ENCODE peak calls at places on chromosomes 3 and 15, in four cellular contexts. G is OCI-LY7, M is A549, R is dorsolateral prefrontal cortex. U is an unnamed sample.

GRCh38 chr3:195175076-195175475 is 95.9 kb downstream of the XXYLT1 start:
- DNase-seq in G (no peak), M (no peak), R (no peak), U (no peak)

GRCh38 chr3:55000546-55000945 is 72.7 kb upstream of the LRTM1 start:
- DNase-seq in G (no peak), M (peak), R (no peak), U (no peak)

GRCh38 chr3:57287205-57287604 is 5.3 kb downstream of the ASB14 start:
- DNase-seq in G (no peak), M (no peak), R (no peak), U (no peak)

GRCh38 chr15:58433597-58434333 is 2.0 kb downstream of the LIPC start:
- DNase-seq in G (no peak), M (no peak), R (no peak), U (no peak)

GRCh38 chr3:27556854-27557253 is 72.7 kb upstream of the SLC4A7 start:
- DNase-seq in G (no peak), M (no peak), R (no peak), U (no peak)

GRCh38 chr3:55519016-55519415 is 31.9 kb upstream of the WNT5A start:
- DNase-seq in G (no peak), M (no peak), R (no peak), U (no peak)

GRCh38 chr3:159082514-159082913 is 280.7 kb downstream of the MFSD1 start:
- DNase-seq in G (no peak), M (no peak), R (no peak), U (no peak)

GRCh38 chr3:182078314-182078713 is 366.6 kb downstream of the SOX2 start:
- DNase-seq in G (no peak), M (peak), R (no peak), U (no peak)

GRCh38 chr3:79167651-79168416 is 600.0 kb downstream of the ROBO1 start:
- DNase-seq in G (no peak), M (no peak), R (no peak), U (no peak)

GRCh38 chr3:184604956-184605290 is 43.3 kb downstream of the EPHB3 start:
- DNase-seq in G (no peak), M (no peak), R (no peak), U (no peak)

GRCh38 chr3:118817748-118818165 is 216.9 kb downstream of the IGSF11 start:
- DNase-seq in G (peak), M (peak), R (peak), U (no peak)

GRCh38 chr3:38541800-38542199 is 45.7 kb downstream of the EXOG start:
- DNase-seq in G (no peak), M (no peak), R (no peak), U (no peak)

GRCh38 chr3:60755094-60755493 is 496.2 kb downstream of the FHIT start:
- DNase-seq in G (no peak), M (peak), R (no peak), U (no peak)

GRCh38 chr3:19901337-19901736 is 32.7 kb downstream of the EFHB start:
- DNase-seq in G (no peak), M (no peak), R (no peak), U (no peak)

GRCh38 chr3:195105389-195105788 is 165.6 kb downstream of the XXYLT1 start:
- DNase-seq in G (no peak), M (no peak), R (no peak), U (peak)

GRCh38 chr3:146133436-146133835 is 27.5 kb downstream of the PLOD2 start:
- DNase-seq in G (no peak), M (no peak), R (no peak), U (no peak)

GRCh38 chr15:101058735-101059134 is 139.6 kb downstream of the LRRK1 start:
- DNase-seq in G (no peak), M (no peak), R (no peak), U (no peak)

GRCh38 chr3:107367353-107367752 is 9.9 kb upstream of the CCDC54 start:
- DNase-seq in G (peak), M (peak), R (no peak), U (no peak)

GRCh38 chr15:101266034-101266433 is 11.3 kb downstream of the SELENOS start:
- DNase-seq in G (no peak), M (no peak), R (peak), U (peak)

GRCh38 chr3:123783811-123784210 is 100.3 kb downstream of the MYLK start:
- DNase-seq in G (no peak), M (no peak), R (no peak), U (no peak)

GRCh38 chr3:52444860-52445793 is at the start of gene SEMA3G:
- DNase-seq in G (peak), M (peak), R (no peak), U (peak)
- H3K4me3 ChIP-seq in G (no peak), M (no peak), R (no peak), U (peak)

DNA sequence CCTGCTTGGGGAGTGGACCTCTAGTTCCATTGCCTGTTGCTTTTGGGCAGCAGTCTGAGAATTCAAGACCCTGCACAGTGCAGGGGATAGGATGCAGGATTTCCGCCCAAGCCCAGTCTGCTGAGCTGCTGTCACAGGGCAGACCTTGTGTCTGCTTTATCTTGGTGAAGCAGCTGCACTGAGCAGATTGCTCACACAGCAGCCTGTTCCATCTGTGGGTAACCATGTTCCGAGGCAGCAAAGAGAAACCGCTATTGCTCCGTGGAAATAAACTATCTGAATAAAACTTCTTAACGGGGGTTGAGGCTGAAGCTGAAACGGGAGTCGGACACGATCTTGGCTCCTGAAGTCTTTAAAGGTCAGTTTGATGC is 202.3 kb downstream of the AKAP13 start:
- DNase-seq in G (peak), M (no peak), R (no peak), U (peak)
- H3K4me3 ChIP-seq in G (peak), M (peak), R (peak), U (peak)

GRCh38 chr3:48013288-48013980 is 2.8 kb downstream of the MAP4 start:
- DNase-seq in G (no peak), M (no peak), R (no peak), U (no peak)
- H3K4me3 ChIP-seq in G (no peak), M (no peak), R (no peak), U (no peak)

GRCh38 chr3:4976109-4976508 is 3.1 kb upstream of the BHLHE40 start:
- DNase-seq in G (peak), M (peak), R (peak), U (peak)
- H3K4me3 ChIP-seq in G (no peak), M (no peak), R (no peak), U (no peak)

DNA sequence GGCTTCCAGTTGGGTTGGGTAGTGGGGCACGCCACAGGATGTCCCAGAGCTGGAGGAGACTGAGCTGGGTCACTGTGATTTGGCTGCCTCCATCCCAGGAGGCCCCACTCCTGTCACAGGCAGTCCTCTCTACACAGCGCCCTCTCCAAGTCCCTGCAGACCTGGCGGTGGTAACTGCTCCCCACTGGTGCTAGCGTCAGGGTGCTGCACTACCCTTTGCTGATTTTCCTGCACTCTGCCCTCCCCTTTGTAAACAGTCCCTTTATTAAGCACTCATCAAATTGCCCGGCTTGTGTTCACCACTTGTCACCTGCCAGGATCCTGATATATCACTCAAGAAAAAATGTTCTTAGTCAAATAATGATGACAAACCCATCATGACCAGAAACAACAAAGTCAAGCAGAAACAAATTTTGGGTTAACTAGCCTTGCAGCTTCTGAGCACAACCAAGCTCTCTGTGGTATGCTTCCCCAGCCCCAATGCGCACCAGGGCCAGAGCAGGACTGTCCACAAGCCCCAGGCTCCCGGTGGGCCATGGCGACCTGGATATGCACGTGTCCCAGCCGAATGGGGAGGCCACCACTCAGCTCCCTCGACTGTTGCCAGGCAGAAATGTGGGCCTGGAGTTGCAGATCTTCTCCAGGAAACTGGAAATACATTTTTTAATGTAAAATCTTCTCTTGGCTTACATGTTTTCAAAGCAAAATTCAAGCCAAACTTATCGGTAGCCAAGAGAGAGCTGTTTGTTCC is 24.6 kb downstream of the MEGF11 start:
- DNase-seq in G (no peak), M (no peak), R (no peak), U (no peak)
- H3K4me3 ChIP-seq in G (no peak), M (no peak), R (no peak), U (no peak)

GRCh38 chr15:90042766-90043525 is 41.8 kb downstream of the ZNF710 start:
- DNase-seq in G (no peak), M (no peak), R (no peak), U (no peak)

GRCh38 chr15:90046289-90046688 is 45.2 kb downstream of the ZNF710 start:
- DNase-seq in G (no peak), M (no peak), R (no peak), U (no peak)

GRCh38 chr15:90044191-90044590 is 43.1 kb downstream of the ZNF710 start:
- DNase-seq in G (no peak), M (no peak), R (no peak), U (no peak)

GRCh38 chr15:90044916-90045371 is 43.8 kb downstream of the ZNF710 start:
- DNase-seq in G (no peak), M (no peak), R (no peak), U (no peak)

DNA sequence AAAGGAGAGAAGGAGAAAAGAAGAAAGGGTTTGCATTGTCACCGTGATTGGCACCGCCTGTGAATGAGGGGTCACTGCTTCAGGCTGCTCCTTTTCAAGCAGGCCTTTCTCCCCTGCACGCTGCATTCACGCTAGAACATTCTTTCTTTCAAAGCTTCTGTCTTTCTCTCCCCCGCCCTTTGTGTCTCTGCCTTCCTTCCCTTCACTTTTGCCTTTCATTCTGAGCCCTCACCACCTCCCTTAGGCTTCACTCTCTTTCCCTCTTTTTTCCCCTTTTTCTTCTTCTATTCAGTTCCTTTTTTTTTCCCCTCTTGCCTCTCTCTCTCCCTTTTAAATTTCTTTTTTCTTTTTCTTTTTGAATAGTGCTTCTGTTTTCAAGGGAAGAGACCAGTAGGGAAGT is 42.5 kb downstream of the ZNF710 start:
- DNase-seq in G (no peak), M (no peak), R (no peak), U (no peak)
- H3K4me3 ChIP-seq in G (no peak), M (no peak), R (no peak), U (no peak)

GRCh38 chr15:70447511-70447910 is 315.8 kb downstream of the UACA start:
- DNase-seq in G (no peak), M (no peak), R (no peak), U (no peak)
- H3K4me3 ChIP-seq in G (no peak), M (no peak), R (no peak), U (no peak)

GRCh38 chr15:25933456-25934158 is 70.5 kb upstream of the ATP10A start:
- DNase-seq in G (peak), M (peak), R (peak), U (peak)
- H3K4me3 ChIP-seq in G (peak), M (peak), R (peak), U (peak)

DNA sequence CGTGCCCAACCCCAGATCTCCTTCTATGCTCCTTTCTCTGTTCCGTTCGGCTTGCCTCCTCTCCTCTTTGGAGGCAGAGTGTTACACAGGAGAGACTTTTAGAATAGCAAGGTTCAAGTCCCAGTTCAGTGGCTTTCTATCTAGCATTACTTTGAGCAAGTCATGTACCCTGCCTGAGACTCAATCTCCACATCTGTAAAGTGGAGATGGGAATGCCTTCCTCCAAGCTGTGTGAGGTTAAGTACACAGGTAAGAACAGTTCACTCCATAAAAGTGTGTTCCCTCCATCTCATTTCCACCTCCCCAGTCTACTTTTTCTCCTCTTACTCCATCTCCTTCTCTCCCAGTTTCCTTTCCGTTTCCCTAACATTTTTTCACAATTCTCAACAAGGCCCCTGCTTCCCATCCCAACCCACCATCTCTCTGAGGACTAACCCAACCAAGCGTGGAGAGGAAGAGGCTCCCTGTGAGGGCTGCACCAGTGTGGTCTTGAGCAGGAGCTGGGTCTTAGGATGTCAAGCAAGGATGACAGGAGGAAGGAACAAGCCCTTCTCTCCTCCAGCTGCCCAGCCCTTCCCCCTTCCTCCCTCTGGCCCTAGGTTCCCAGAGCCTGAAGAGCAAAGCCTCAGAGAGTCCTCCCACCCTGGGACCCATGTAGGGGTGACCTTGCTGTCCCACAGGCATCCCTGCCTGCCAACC is 6.4 kb downstream of the ATP8B4 start:
- DNase-seq in G (no peak), M (no peak), R (no peak), U (peak)
- H3K4me3 ChIP-seq in G (no peak), M (no peak), R (peak), U (peak)